ENCODE peak calls at places on chromosomes 1 and 21, in ten cellular contexts. M is A673, O is A549, W is PC-9, X is mammary epithelial cell, Q is uterus, Z is keratinocyte, N is heart left ventricle, F is MM.1S, L is cardiac muscle cell. U is an unnamed sample. For H3K4me1, the result is how much of the 10 kb centered on the place peaks cover.

GRCh38 chr1:42973304-42973703 is 14.6 kb upstream of the SLC2A1 start:
- DNase-seq in X (no peak), N (peak), Q (no peak), F (no peak), M (no peak), Z (no peak), L (no peak), O (no peak), W (no peak), U (no peak)

GRCh38 chr1:234533975-234534876 is 55.2 kb upstream of the TARBP1 start:
- DNase-seq in N (peak), W (peak), O (no peak), Z (no peak), Q (peak), X (peak), M (peak), F (no peak), L (peak), U (peak)

GRCh38 chr1:168476588-168477379 is 67.0 kb downstream of the XCL2 start:
- DNase-seq in F (no peak), Z (peak), N (no peak), M (no peak), L (peak), O (no peak), W (no peak), Q (no peak), X (peak), U (no peak)

GRCh38 chr1:161722406-161722805 is 1.1 kb downstream of the FCRLB start:
- DNase-seq in Z (no peak), L (no peak), W (no peak), X (no peak), M (no peak), N (no peak), Q (no peak), F (no peak), O (no peak), U (no peak)

GRCh38 chr1:179984101-179984500 is 29.5 kb downstream of the CEP350 start:
- DNase-seq in O (no peak), L (no peak), M (no peak), Q (no peak), N (no peak), W (no peak), F (no peak), X (no peak), Z (no peak), U (no peak)

GRCh38 chr1:188128761-188129160 is 1300.0 kb downstream of the PLA2G4A start:
- DNase-seq in O (no peak), F (peak), Q (no peak), N (no peak), M (peak), W (no peak), X (peak), Z (no peak), L (no peak), U (no peak)

GRCh38 chr1:94863297-94863911 is 43.2 kb downstream of the SLC44A3 start:
- DNase-seq in Q (peak), F (no peak), O (no peak), L (peak), Z (peak), X (peak), N (no peak), M (no peak), W (peak), U (no peak)

GRCh38 chr21:32483293-32483595 is 70.7 kb downstream of the EVA1C start:
- DNase-seq in L (no peak), X (no peak), F (no peak), Z (no peak), Q (no peak), N (no peak), O (no peak), M (no peak), W (no peak), U (no peak)

GRCh38 chr21:42389449-42389835 is 6.4 kb downstream of the TMPRSS3 start:
- DNase-seq in Q (no peak), W (peak), Z (no peak), X (peak), N (no peak), O (no peak), F (peak), M (no peak), L (no peak), U (no peak)

GRCh38 chr21:44939532-44940115 is at the start of gene SLX9:
- DNase-seq in Q (peak), Z (no peak), W (peak), M (peak), F (peak), L (peak), X (peak), O (peak), N (peak), U (no peak)

DNA sequence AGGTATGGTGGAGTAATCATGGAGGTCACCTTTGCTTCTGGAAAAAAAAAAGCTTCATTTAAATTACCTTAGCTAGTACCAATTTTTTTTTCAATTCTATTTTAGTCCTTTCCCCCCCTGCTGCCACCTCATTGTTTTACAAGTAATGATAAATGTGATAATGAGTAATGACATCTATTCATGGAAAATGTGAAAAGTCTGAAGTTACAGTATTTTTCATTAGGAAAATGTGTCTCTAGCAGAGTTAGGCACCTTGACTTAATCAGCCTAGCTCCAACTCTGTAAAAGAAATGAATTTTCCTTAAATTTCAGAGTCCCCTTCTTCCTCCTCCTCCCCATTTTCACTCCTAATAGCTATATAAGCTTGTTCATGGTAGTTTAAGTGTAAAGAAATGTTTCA is 204.9 kb upstream of the USP25 start:
- DNase-seq in W (no peak), M (no peak), L (no peak), N (no peak), O (no peak), F (no peak), Q (no peak), X (no peak), Z (no peak), U (no peak)
- H3K4me3 ChIP-seq in W (no peak), M (no peak), L (no peak), N (no peak), O (no peak), F (no peak), Q (no peak), X (no peak), Z (no peak), U (no peak)

GRCh38 chr1:237672748-237673147 is 218.0 kb downstream of the ZP4 start:
- DNase-seq in L (peak), F (peak), M (peak), Z (no peak), W (no peak), O (no peak), X (peak), N (no peak), Q (no peak), U (no peak)

GRCh38 chr1:237679687-237680086 is 211.0 kb downstream of the ZP4 start:
- DNase-seq in N (no peak), W (no peak), L (no peak), M (no peak), F (no peak), Z (no peak), O (no peak), Q (no peak), X (no peak), U (no peak)

GRCh38 chr1:237681210-237681609 is 209.5 kb downstream of the ZP4 start:
- DNase-seq in Z (no peak), F (no peak), W (no peak), X (no peak), O (no peak), N (no peak), L (no peak), Q (no peak), M (no peak), U (no peak)

DNA sequence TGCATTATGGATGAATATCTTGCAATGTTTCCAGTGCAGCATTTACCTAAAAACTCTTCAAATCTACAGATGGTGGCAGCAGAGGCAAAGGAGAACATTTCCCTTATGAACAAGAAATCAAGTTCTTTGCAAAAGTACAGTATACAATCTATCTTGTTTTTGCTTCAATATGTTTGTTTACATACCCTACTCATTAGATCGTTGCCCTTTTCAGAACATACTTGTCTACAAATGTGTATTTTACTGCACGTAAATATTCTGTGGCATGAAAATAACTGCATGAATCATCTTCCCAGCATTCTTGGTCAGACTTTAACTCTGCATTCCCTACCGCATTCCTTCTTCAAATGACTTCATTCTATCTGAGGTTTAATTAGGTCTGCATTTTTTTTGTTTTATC is 212.7 kb downstream of the ZP4 start:
- DNase-seq in M (peak), W (no peak), Q (no peak), F (peak), N (no peak), Z (no peak), O (no peak), L (peak), X (peak), U (no peak)
- TF ChIP-seq CTCF in M (peak), W (no peak), Q (no peak), F (peak), N (no peak), Z (no peak), O (peak), L (peak), X (peak), U (no peak)

GRCh38 chr1:232562855-232563510 is 67.0 kb downstream of the SIPA1L2 start:
- DNase-seq in M (no peak), W (no peak), Q (no peak), O (no peak), F (peak), Z (no peak), N (no peak), L (no peak), X (no peak), U (no peak)
- H3K4me1 ChIP-seq in M (under half), W (under half), Q (under half), O (under half), F (under half), Z (under half), N (under half), L (under half), X (under half), U (under half)

GRCh38 chr1:109763646-109764415 is at the start of gene EPS8L3:
- DNase-seq in Q (peak), L (no peak), F (no peak), N (peak), M (no peak), Z (no peak), O (no peak), X (no peak), W (no peak), U (peak)
- H3K4me3 ChIP-seq in Q (no peak), L (no peak), F (no peak), N (no peak), M (no peak), Z (no peak), O (peak), X (no peak), W (no peak), U (no peak)

GRCh38 chr1:156138366-156138969 is 14.9 kb upstream of the SEMA4A start:
- DNase-seq in Q (no peak), L (no peak), F (no peak), N (no peak), X (no peak), O (no peak), Z (no peak), W (no peak), M (no peak), U (no peak)

GRCh38 chr1:156140879-156141707 is 12.3 kb upstream of the SEMA4A start:
- DNase-seq in N (no peak), M (no peak), F (no peak), Z (no peak), W (no peak), O (no peak), Q (no peak), L (no peak), X (no peak), U (peak)

GRCh38 chr1:156134716-156135435 is 18.5 kb upstream of the SEMA4A start:
- DNase-seq in Z (no peak), N (no peak), X (no peak), Q (no peak), W (no peak), O (no peak), M (no peak), L (no peak), F (no peak), U (no peak)

GRCh38 chr1:156135930-156136871 is 17.2 kb upstream of the SEMA4A start:
- DNase-seq in Q (no peak), L (no peak), O (no peak), Z (no peak), F (no peak), X (no peak), M (no peak), N (no peak), W (no peak), U (no peak)

GRCh38 chr1:156136970-156137483 is 16.4 kb upstream of the SEMA4A start:
- DNase-seq in N (no peak), O (no peak), Z (no peak), W (no peak), X (no peak), F (no peak), M (no peak), Q (no peak), L (no peak), U (no peak)
- TF ChIP-seq CTCF in N (no peak), O (peak), Z (no peak), W (no peak), X (peak), F (no peak), M (no peak), Q (no peak), L (peak), U (no peak)

DNA sequence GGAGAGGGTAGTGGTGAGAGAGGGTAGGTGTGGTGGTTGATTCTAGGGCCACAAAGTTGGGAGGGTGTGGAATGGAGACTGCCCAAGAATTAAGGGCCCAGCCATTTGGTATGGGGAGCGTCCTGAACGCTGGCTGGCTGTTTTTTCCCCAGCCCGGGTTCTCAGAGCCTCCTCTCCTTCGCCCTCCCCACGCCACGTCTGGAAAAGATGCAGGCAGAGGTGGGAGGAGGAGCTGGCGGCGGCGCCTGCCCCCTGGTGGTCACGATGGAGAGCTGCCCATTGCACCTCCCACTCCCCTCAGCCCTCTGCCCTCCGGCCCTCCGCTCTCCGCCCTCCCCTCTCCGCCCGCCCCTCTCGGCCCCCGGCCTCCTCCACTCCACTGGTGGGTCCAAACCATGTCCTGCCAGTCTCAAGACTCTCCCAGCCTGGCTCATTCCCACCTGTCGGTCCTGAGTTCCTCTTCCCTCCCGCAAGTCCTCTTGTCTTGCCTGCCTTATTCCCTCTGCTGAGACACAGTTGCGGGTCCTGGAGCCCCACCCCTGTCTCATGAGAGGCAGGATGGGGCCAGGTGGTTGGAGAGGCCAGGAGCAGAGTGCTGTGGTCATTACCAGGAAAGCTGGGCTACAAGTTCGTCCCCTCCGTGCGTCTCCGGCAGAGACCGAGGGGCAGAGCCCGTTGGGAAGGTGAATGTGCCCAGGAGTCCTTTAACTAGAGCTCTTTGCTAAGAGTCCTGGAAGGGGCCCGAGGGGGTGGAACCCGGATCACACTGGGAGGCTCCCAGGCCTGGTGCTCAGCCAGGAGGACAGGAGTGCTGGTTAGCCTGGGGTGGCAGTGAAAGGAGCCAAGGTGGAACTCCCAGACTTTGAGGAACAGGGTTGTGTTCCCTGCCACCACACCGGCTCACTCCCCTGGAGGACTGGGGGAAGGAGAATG is 22.6 kb downstream of the ETNK2 start:
- DNase-seq in Z (no peak), X (peak), O (peak), Q (peak), W (no peak), F (peak), L (peak), N (peak), M (peak), U (peak)
- H3K4me1 ChIP-seq in Z (under half), X (under half), O (under half), Q (under half), W (half or more), F (under half), L (under half), N (under half), M (under half), U (under half)

GRCh38 chr21:35641271-35642016 is 418.9 kb downstream of the SETD4 start:
- DNase-seq in X (no peak), Q (no peak), O (no peak), Z (no peak), M (no peak), N (no peak), F (no peak), W (no peak), L (no peak), U (no peak)
- H3K4me3 ChIP-seq in X (no peak), Q (no peak), O (no peak), Z (no peak), M (no peak), N (no peak), F (no peak), W (no peak), L (no peak), U (no peak)

GRCh38 chr1:63802109-63802508 is 28.3 kb downstream of the ROR1 start:
- DNase-seq in L (no peak), O (no peak), F (no peak), Q (no peak), Z (no peak), N (no peak), W (no peak), M (no peak), X (no peak), U (no peak)
- TF ChIP-seq CTCF in L (no peak), O (no peak), F (no peak), Q (no peak), Z (no peak), N (no peak), W (no peak), M (no peak), X (no peak), U (no peak)

GRCh38 chr1:16409536-16410152 is 27.6 kb downstream of the SPATA21 start:
- DNase-seq in M (no peak), N (no peak), W (no peak), F (no peak), X (no peak), Z (no peak), Q (no peak), O (no peak), L (no peak), U (no peak)
- H3K4me1 ChIP-seq in M (under half), N (under half), W (under half), F (under half), X (under half), Z (under half), Q (under half), O (under half), L (under half), U (under half)

DNA sequence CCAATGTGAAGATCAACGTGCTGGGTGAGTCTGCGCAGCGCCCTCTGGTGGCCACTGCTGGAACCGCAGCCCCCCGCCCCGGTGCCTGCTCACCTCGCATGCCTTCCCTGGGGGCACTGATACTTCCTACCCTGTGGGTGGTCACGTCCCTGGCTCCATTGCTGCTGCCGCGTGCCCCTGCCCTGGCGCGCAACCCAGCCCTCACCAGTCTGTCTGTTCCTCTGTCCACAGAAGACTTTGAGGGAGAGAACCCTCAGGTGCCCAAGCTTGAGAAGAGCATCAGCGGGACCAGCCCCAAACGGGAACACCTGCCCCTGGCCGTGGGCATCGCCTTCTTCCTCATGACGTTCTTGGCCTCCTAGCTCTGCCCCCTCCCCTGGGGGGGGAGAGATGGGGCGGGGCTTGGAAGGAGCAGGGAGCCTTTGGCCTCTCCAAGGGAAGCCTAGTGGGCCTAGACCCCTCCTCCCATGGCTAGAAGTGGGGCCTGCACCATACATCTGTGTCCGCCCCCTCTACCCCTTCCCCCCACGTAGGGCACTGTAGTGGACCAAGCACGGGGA is 7.6 kb downstream of the EFNA3 start:
- DNase-seq in W (peak), L (peak), F (peak), M (peak), O (peak), Z (no peak), Q (peak), N (peak), X (no peak), U (no peak)
- H3K4me3 ChIP-seq in W (peak), L (peak), F (peak), M (peak), O (peak), Z (no peak), Q (no peak), N (no peak), X (no peak), U (peak)